ENCODE peak calls at places on chromosomes 6 and 20, in six cellular contexts. J is astrocyte of the spinal cord; C is germinal center; B is IMR-90; M is effector memory CD4-positive, alpha-beta T cell; D is effector memory CD8-positive, alpha-beta T cell. O is an unnamed sample.

GRCh38 chr6:75272145-75272840 is 12.3 kb downstream of the TMEM30A start:
- DNase-seq in J (peak; percentile 53), C (no peak), B (peak; percentile 68), M (no peak), D (no peak), O (no peak)

GRCh38 chr20:19451591-19452295 is 239.3 kb downstream of the SLC24A3 start:
- DNase-seq in J (no peak), C (no peak), B (no peak), M (no peak), D (no peak), O (no peak)

GRCh38 chr6:7841781-7842468 is 68.7 kb downstream of the TXNDC5 start:
- DNase-seq in J (no peak), C (no peak), B (peak; percentile 4), M (no peak), D (no peak), O (no peak)

GRCh38 chr20:48329676-48330644 is 497.8 kb downstream of the PREX1 start:
- DNase-seq in J (peak; percentile 61), C (peak; percentile 20), B (peak; percentile 51), M (no peak), D (no peak), O (peak; percentile 87)

GRCh38 chr6:78377056-78377455 is 490.3 kb upstream of the IRAK1BP1 start:
- DNase-seq in J (no peak), C (no peak), B (no peak), M (no peak), D (no peak), O (no peak)

GRCh38 chr6:131101911-131102680 is 33.2 kb upstream of the AKAP7 start:
- DNase-seq in J (peak; percentile 59), C (no peak), B (peak; percentile 68), M (no peak), D (no peak), O (no peak)

GRCh38 chr20:1391640-1392442 is 1.0 kb downstream of the FKBP1A start:
- DNase-seq in J (peak; percentile 39), C (no peak), B (peak; percentile 43), M (no peak), D (no peak), O (peak; percentile 79)

GRCh38 chr20:62409935-62410741 is 3.1 kb upstream of the CABLES2 start:
- DNase-seq in J (peak; percentile 3), C (peak; percentile 56), B (no peak), M (no peak), D (no peak), O (peak; percentile 97)

GRCh38 chr6:33976425-33977360 is 169.2 kb downstream of the GRM4 start:
- DNase-seq in J (no peak), C (no peak), B (no peak), M (no peak), D (no peak), O (no peak)

GRCh38 chr6:82270791-82271392 is 23.3 kb upstream of the IBTK start:
- DNase-seq in J (peak; percentile 50), C (peak; percentile 41), B (peak; percentile 52), M (no peak), D (no peak), O (no peak)

GRCh38 chr6:93139408-93140081 is 279.8 kb downstream of the EPHA7 start:
- DNase-seq in J (no peak), C (no peak), B (no peak), M (no peak), D (no peak), O (no peak)

GRCh38 chr20:59814835-59815340 is 118.5 kb downstream of the SYCP2 start:
- DNase-seq in J (no peak), C (no peak), B (no peak), M (no peak), D (no peak), O (peak; percentile 63)

GRCh38 chr20:33474097-33474846 is 15.6 kb upstream of the CBFA2T2 start:
- DNase-seq in J (no peak), C (no peak), B (no peak), M (no peak), D (no peak), O (peak; percentile 25)

GRCh38 chr6:16130932-16131387 is 2.1 kb downstream of the MYLIP start:
- DNase-seq in J (peak; percentile 84), C (peak; percentile 75), B (peak; percentile 83), M (peak; percentile 49), D (peak; percentile 55), O (peak; percentile 82)

GRCh38 chr6:151757506-151757955 is 50.0 kb upstream of the ESR1 start:
- DNase-seq in J (no peak), C (no peak), B (no peak), M (no peak), D (no peak), O (peak; percentile 37)

GRCh38 chr6:163554663-163555062 is 140.1 kb downstream of the QKI start:
- DNase-seq in J (peak; percentile 43), C (peak; percentile 15), B (peak; percentile 34), M (peak; percentile 42), D (peak; percentile 41), O (peak; percentile 78)

GRCh38 chr6:82570083-82570482 is 206.5 kb downstream of the TPBG start:
- DNase-seq in J (peak; percentile 32), C (no peak), B (no peak), M (no peak), D (no peak), O (no peak)

GRCh38 chr6:158815379-158815724 is 3.8 kb downstream of the EZR start:
- DNase-seq in J (no peak), C (no peak), B (no peak), M (no peak), D (no peak), O (no peak)

GRCh38 chr20:34992751-34993417 is 37.2 kb downstream of the MYH7B start:
- DNase-seq in J (no peak), C (no peak), B (no peak), M (no peak), D (no peak), O (peak; percentile 52)

O was measured in osteoblast.